ENCODE peak calls at places on chromosomes 4 and X, in four cellular contexts. Z, V, Q and B are unnamed samples.

GRCh38 chr4:177640864-177641263 is 198.6 kb upstream of the AGA start:
- DNase-seq in Z (no peak), V (no peak), Q (no peak), B (no peak)

GRCh38 chr4:80182237-80182866 is 15.0 kb upstream of the PRDM8 start:
- DNase-seq in Z (no peak), V (no peak), Q (no peak), B (no peak)

GRCh38 chrX:37905436-37906147 is 58.2 kb upstream of the DYNLT3 start:
- DNase-seq in Z (peak), V (no peak), Q (no peak), B (peak)

GRCh38 chr4:22356996-22357596 is 158.8 kb downstream of the ADGRA3 start:
- DNase-seq in Z (no peak), V (no peak), Q (no peak), B (peak)

GRCh38 chrX:295136-295535 is 14.0 kb downstream of the PLCXD1 start:
- DNase-seq in Z (no peak), V (no peak), Q (no peak), B (no peak)

GRCh38 chr4:87896020-87896621 is 63.4 kb downstream of the MEPE start:
- DNase-seq in Z (no peak), V (no peak), Q (no peak), B (peak)

GRCh38 chr4:85127653-85128052 is 161.2 kb upstream of the WDFY3 start:
- DNase-seq in Z (peak), V (no peak), Q (peak), B (no peak)

GRCh38 chr4:131534944-131535640 is 1614.0 kb upstream of the PCDH10 start:
- DNase-seq in Z (no peak), V (no peak), Q (no peak), B (no peak)

GRCh38 chrX:12802741-12803140 is 11.5 kb downstream of the PRPS2 start:
- DNase-seq in Z (no peak), V (no peak), Q (no peak), B (no peak)

GRCh38 chrX:1659664-1660461 is 45.0 kb downstream of the ASMT start:
- DNase-seq in Z (no peak), V (no peak), Q (no peak), B (no peak)

GRCh38 chr4:126065016-126065415 is 750.3 kb downstream of the FAT4 start:
- DNase-seq in Z (no peak), V (no peak), Q (no peak), B (no peak)

GRCh38 chr4:78951862-78952472 is 12.7 kb upstream of the PAQR3 start:
- DNase-seq in Z (peak), V (no peak), Q (peak), B (peak)

GRCh38 chr4:141058739-141059507 is 74.3 kb downstream of the RNF150 start:
- DNase-seq in Z (no peak), V (no peak), Q (no peak), B (peak)

GRCh38 chrX:10006086-10006485 is 38.9 kb downstream of the CLDN34 start:
- DNase-seq in Z (no peak), V (no peak), Q (no peak), B (no peak)

GRCh38 chr4:150242820-150243458 is 164.7 kb downstream of the DCLK2 start:
- DNase-seq in Z (peak), V (no peak), Q (peak), B (peak)

GRCh38 chrX:70452143-70452733 is 7.6 kb downstream of the DLG3 start:
- DNase-seq in Z (peak), V (no peak), Q (peak), B (peak)

GRCh38 chr4:121677524-121677923 is 19.3 kb downstream of the ANXA5 start:
- DNase-seq in Z (no peak), V (no peak), Q (no peak), B (no peak)

GRCh38 chrX:94107981-94108380 is 434.0 kb downstream of the FAM133A start:
- DNase-seq in Z (no peak), V (no peak), Q (no peak), B (no peak)

GRCh38 chr4:37827030-37827705 is 682 bp downstream of the PGM2 start:
- DNase-seq in Z (no peak), V (no peak), Q (peak), B (peak)

GRCh38 chrX:121008920-121009319 is 23.4 kb upstream of the CT47A1 start:
- DNase-seq in Z (no peak), V (no peak), Q (no peak), B (no peak)

GRCh38 chr4:56183344-56183959 is 203.8 kb downstream of the AASDH start:
- DNase-seq in Z (no peak), V (peak), Q (peak), B (no peak)

GRCh38 chrX:148530464-148531077 is 30.2 kb downstream of the AFF2 start:
- DNase-seq in Z (no peak), V (no peak), Q (no peak), B (peak)

GRCh38 chrX:46573896-46574336 is 351 bp downstream of the CHST7 start:
- DNase-seq in Z (peak), V (no peak), Q (no peak), B (peak)

GRCh38 chr4:145299380-145300076 is 119.1 kb upstream of the OTUD4 start:
- DNase-seq in Z (no peak), V (peak), Q (no peak), B (peak)

GRCh38 chr4:76725039-76725438 is 172.9 kb downstream of the SOWAHB start:
- DNase-seq in Z (no peak), V (no peak), Q (no peak), B (no peak)

GRCh38 chr4:117357422-117357821 is 272.0 kb upstream of the TRAM1L1 start:
- DNase-seq in Z (no peak), V (no peak), Q (no peak), B (no peak)

GRCh38 chr4:37802068-37802666 is 24.3 kb upstream of the PGM2 start:
- DNase-seq in Z (peak), V (no peak), Q (peak), B (peak)

DNA sequence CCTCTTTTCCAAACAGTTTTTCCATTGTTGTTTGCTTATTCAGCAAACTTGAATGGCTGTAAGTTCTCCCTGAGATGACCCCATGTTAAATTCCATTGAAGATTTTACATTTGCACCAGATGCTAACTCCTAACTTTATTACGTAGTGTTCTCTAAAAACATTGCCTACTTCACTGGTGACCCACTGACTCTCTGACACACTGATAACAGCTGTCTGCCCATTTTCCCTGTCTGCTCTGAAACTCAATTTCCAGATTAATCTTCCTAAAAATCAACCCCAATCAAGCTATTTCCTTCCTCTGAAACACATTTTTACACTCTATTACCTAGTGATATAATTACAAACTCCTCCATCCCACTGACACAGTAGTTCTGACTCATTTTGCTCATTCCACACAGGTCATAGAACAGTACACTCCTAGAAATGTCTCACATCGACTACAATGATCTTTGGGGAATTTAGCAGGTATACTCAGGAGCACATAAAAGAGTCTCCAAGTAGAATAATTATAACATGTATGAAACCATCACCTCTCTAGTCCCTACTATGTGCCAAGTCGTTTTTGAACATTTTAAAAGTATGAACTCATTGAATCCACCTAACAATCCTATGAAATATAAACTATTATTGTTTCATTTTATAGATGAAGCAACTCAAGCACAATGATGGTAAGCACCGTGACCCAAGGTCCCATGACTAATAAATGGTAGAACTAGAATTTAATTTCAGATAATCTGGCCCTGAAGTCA is 210.9 kb downstream of the SLIT2 start:
- DNase-seq in Z (peak), V (no peak), Q (no peak), B (peak)
- TF ChIP-seq RCOR1 in Z (peak), V (no peak), Q (no peak), B (no peak)

GRCh38 chr4:139814285-139815015 is 148.8 kb downstream of the MGST2 start:
- DNase-seq in Z (no peak), V (no peak), Q (no peak), B (peak)

GRCh38 chr4:139819082-139819481 is 153.5 kb downstream of the MGST2 start:
- DNase-seq in Z (no peak), V (no peak), Q (no peak), B (no peak)

GRCh38 chr4:139816856-139817255 is 151.2 kb downstream of the MGST2 start:
- DNase-seq in Z (no peak), V (no peak), Q (no peak), B (no peak)

GRCh38 chr4:139817657-139818452 is 152.2 kb downstream of the MGST2 start:
- DNase-seq in Z (no peak), V (no peak), Q (no peak), B (no peak)

DNA sequence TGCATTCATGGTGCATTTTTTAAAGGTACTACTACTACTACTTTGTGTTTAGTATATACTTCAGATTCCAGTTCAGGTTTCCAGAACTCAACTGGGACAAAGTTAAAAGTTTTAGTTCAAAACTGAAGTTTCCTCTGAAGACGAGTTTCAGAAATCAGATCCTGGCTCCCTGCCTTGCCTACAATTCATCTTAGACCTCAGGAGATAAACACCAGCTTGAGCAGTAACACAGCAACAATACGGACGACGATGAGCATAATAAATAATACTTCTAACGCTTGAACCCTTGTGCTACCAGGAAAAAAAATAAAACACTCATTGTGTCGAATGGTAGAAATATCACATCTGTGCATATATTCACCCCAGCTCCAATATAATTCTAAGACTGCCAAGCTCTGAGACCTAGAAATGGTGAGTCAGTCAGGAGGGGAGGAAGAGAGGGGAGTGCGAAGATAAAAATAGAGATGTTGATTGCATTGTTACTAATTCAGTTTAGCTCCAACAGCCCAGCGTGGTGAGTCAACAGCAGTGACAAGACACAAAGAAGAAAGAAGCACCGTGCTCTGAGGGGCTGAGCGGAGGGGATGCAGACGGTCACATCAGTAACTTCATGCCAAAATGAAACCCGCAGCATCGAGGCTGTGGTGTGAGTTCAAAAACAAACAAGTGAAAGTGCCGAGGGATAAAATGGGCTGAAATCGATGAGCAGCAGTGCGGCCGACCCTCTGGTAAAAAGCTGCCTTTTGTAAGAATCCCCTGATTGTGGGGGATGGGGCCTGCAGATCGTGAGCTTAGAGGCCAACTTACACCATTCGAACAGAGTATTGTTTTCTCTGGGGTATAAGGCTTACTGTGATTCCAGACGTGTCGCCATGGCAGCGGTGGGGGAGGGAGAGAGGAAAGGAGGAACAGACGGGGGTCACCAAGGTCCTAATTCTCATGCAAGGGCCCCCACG is 150.3 kb downstream of the MGST2 start:
- DNase-seq in Z (no peak), V (no peak), Q (peak), B (peak)
- H3K9ac ChIP-seq in Z (peak), V (no peak), Q (no peak), B (peak)

GRCh38 chr4:5750052-5750950 is 39.3 kb downstream of the EVC start:
- DNase-seq in Z (no peak), V (no peak), Q (no peak), B (peak)
- TF ChIP-seq RCOR1 in Z (no peak), V (no peak), Q (no peak), B (no peak)

DNA sequence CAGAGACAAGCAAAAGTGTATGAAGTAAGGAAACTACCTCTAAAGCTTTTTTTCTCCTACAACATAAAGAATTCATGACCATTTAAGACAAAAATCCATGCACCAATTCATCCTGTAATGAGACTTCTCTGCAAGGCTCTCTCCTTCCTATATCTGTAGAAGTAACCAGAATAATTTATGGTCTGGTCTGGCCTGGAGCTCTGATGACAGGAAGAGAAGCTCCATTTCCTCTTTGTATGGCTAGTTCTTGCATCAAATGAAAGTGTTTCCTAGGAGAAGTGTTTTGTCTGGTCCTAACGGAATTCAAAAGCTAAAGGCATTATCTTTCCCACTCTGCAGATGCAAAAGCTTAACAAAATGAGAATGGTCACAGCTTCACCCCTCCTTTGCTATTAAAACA is 55.0 kb downstream of the SPATA18 start:
- DNase-seq in Z (no peak), V (no peak), Q (no peak), B (no peak)
- H3K9ac ChIP-seq in Z (no peak), V (no peak), Q (no peak), B (no peak)

GRCh38 chr4:36399762-36400353 is 118.4 kb downstream of the DTHD1 start:
- DNase-seq in Z (no peak), V (peak), Q (no peak), B (no peak)
- TF ChIP-seq RCOR1 in Z (no peak), V (no peak), Q (no peak), B (no peak)

GRCh38 chr4:89539797-89540711 is 232.5 kb upstream of the GPRIN3 start:
- DNase-seq in Z (no peak), V (no peak), Q (no peak), B (peak)

GRCh38 chr4:89539374-89539773 is 231.8 kb upstream of the GPRIN3 start:
- DNase-seq in Z (no peak), V (no peak), Q (no peak), B (peak)

GRCh38 chr4:89537281-89537680 is 229.7 kb upstream of the GPRIN3 start:
- DNase-seq in Z (no peak), V (no peak), Q (no peak), B (no peak)

GRCh38 chr4:89538171-89538570 is 230.6 kb upstream of the GPRIN3 start:
- DNase-seq in Z (no peak), V (no peak), Q (no peak), B (no peak)

DNA sequence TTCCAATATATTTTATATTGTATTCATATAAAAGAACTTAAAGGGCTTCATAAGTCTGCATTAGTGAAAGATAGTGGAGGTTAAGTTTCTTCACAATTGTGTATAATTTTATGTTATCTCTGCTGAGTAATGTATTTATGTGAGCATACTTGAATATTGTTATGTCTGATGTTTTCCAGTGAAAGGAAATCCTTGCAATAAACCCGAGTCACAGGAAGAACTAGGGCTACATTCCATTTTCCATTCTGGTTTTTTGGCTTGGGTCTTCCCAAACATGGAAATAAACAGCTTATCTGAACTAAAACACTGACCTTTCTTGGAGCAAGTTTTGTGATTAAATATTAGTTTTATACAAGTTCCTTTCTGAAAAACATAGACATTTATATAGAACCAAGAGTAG is 231.3 kb upstream of the GPRIN3 start:
- DNase-seq in Z (no peak), V (no peak), Q (no peak), B (peak)
- H3K9ac ChIP-seq in Z (no peak), V (no peak), Q (no peak), B (no peak)

GRCh38 chr4:183014361-183015084 is 84.5 kb upstream of the WWC2 start:
- DNase-seq in Z (no peak), V (no peak), Q (no peak), B (no peak)

GRCh38 chr4:183008492-183008891 is 90.6 kb upstream of the WWC2 start:
- DNase-seq in Z (no peak), V (no peak), Q (peak), B (no peak)

GRCh38 chr4:183011213-183011907 is 87.7 kb upstream of the WWC2 start:
- DNase-seq in Z (no peak), V (no peak), Q (peak), B (peak)

GRCh38 chr4:183017962-183018361 is 81.1 kb upstream of the WWC2 start:
- DNase-seq in Z (no peak), V (no peak), Q (no peak), B (no peak)

GRCh38 chr4:183012862-183013855 is 85.9 kb upstream of the WWC2 start:
- DNase-seq in Z (no peak), V (no peak), Q (no peak), B (no peak)
- TF ChIP-seq RCOR1 in Z (no peak), V (no peak), Q (no peak), B (no peak)

GRCh38 chrX:153901753-153902140 is 2.7 kb upstream of the AVPR2 start:
- DNase-seq in Z (peak), V (no peak), Q (no peak), B (no peak)

GRCh38 chrX:153897899-153898298 is 6.6 kb upstream of the AVPR2 start:
- DNase-seq in Z (no peak), V (no peak), Q (peak), B (no peak)

GRCh38 chrX:153903238-153903980 is 1.1 kb upstream of the AVPR2 start:
- DNase-seq in Z (peak), V (no peak), Q (no peak), B (no peak)

GRCh38 chrX:153902388-153902787 is 2.1 kb upstream of the AVPR2 start:
- DNase-seq in Z (peak), V (no peak), Q (no peak), B (no peak)

DNA sequence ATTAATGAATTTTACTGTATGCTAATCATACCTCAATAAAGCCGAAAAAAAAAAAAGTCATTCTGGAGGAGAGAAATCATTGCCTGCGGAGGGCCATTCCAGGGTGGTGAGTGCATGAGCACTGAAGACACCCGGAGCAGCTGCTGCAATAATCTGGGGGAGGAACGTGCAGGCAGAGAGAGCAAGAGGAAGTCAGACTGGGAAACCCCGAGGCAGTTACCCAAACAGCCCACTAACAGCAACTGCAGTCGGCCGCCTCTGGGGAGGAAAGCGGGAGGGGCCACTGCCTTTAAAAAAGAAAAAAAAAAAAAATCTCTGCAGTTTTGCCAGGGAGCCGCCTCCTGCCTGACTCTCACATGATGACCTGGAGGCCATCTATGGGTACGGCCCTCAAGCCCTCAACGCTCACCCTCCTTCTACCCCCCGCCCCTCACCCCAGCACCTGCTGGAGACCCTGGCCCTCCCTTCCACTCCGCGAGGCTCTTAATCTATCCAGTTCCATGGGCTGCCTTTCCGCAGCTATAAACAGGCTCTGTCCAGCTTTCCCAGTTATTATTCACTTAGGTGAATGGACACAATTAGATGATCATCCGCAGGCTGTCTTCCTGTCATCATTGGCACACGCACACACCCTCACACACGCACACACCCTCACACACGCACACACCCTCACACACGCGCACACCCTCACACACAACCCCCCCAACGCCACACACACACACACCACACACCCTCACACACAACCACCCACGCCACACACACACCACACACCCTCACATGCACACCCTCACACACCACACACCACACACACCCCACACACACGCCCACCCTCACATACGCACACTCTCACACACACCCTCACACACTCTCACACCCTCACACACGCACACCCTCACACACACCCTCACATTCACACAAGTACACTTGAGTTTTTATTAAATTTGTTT is 3.4 kb upstream of the AVPR2 start:
- DNase-seq in Z (peak), V (peak), Q (peak), B (peak)
- H3K9ac ChIP-seq in Z (no peak), V (no peak), Q (no peak), B (peak)

GRCh38 chr4:102500371-102501175 is 586 bp upstream of the NFKB1 start:
- DNase-seq in Z (peak), V (no peak), Q (no peak), B (peak)
- TF ChIP-seq RCOR1 in Z (no peak), V (no peak), Q (no peak), B (no peak)